ENCODE peak calls at places on chromosomes 2 and 18, in nine cellular contexts. P is left ventricle myocardium inferior, R is transverse colon, O is psoas muscle, C is neuronal stem cell, D is OCI-LY7, E is H1, Z is cardiac muscle cell, V is adipocyte. A is an unnamed sample.

GRCh38 chr2:219460424-219460926 is 25.8 kb downstream of the SPEG start:
- DNase-seq in C (peak; percentile 59), E (peak; percentile 74), R (peak; percentile 57), Z (peak; percentile 96), O (peak; percentile 90), D (no peak), V (peak; percentile 69), P (peak; percentile 77), A (no peak)

GRCh38 chr18:12256946-12257345 is 2.8 kb downstream of the CIDEA start:
- DNase-seq in V (no peak), C (no peak), R (no peak), P (no peak), O (peak; percentile 52), Z (no peak), D (no peak), E (no peak), A (no peak)

GRCh38 chr2:15533860-15534480 is 27.2 kb downstream of the NBAS start:
- DNase-seq in Z (no peak), C (no peak), R (no peak), O (no peak), E (no peak), V (no peak), D (no peak), P (no peak), A (no peak)

GRCh38 chr2:241777167-241777685 is 604 bp downstream of the GAL3ST2 start:
- DNase-seq in R (no peak), V (no peak), C (no peak), Z (no peak), P (no peak), O (no peak), D (no peak), E (peak; percentile 42), A (no peak)

GRCh38 chr2:8840475-8841091 is 3.2 kb upstream of the KIDINS220 start:
- DNase-seq in C (no peak), V (no peak), P (no peak), E (no peak), O (no peak), D (no peak), Z (no peak), R (no peak), A (no peak)

GRCh38 chr18:49899647-49900330 is 86.5 kb upstream of the ACAA2 start:
- DNase-seq in V (no peak), Z (no peak), P (no peak), E (no peak), D (no peak), O (no peak), C (no peak), R (no peak), A (peak; percentile 16)

GRCh38 chr2:219656523-219656922 is 29.1 kb downstream of the SLC4A3 start:
- DNase-seq in Z (no peak), V (no peak), D (no peak), P (no peak), O (no peak), C (no peak), E (no peak), R (no peak), A (no peak)

GRCh38 chr2:148546270-148546669 is 98.3 kb upstream of the EPC2 start:
- DNase-seq in D (no peak), Z (no peak), P (no peak), R (no peak), V (no peak), E (no peak), O (no peak), C (no peak), A (no peak)

GRCh38 chr2:67755511-67755910 is 307.3 kb downstream of the C1D start:
- DNase-seq in P (no peak), D (no peak), Z (no peak), E (no peak), C (no peak), R (no peak), V (no peak), O (no peak), A (no peak)

GRCh38 chr2:41879367-41879871 is 168.4 kb upstream of the PKDCC start:
- DNase-seq in C (no peak), O (no peak), E (no peak), V (no peak), R (no peak), D (peak; percentile 3), P (no peak), Z (peak; percentile 48), A (no peak)

GRCh38 chr2:134838143-134838620 is at the start of gene ACMSD:
- DNase-seq in P (no peak), E (no peak), D (no peak), C (no peak), V (no peak), O (no peak), Z (no peak), R (no peak), A (no peak)

DNA sequence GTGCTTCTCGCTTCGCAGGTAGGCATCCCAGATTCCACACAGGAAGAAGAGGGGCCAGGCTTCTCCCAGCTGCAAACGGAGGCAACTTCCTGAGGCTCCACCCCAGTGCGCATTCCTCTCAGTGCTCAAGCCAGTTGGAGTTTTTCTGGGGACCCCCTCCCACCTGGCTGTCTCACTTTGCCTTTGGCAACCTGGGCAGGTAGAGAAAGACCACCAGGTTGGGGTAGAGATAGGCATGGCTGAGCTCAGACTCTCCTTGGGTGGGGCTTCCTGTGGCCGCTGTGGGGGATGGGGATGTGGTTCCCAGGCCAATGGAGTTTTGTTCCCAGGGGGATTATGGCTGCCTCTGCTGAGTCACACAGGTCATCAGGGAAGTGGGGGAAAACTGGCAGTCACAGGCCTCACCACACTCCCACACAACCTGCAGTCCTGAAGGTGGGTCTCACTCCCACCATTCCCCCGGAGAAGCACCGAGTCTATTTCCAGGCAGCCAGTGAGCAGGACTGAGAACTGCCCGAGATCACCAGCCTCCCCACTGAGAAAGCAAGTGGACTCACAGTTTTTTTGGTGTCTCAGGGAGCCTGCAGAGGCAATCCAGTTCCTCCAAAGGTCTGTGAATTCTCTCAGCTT is 38.1 kb downstream of the SLC39A10 start:
- DNase-seq in E (peak; percentile 55), P (no peak), R (no peak), V (no peak), Z (no peak), O (no peak), D (no peak), C (no peak), A (no peak)
- H3K9me3 ChIP-seq in E (peaks cover 2% of the 10 kb centered on the region), P (peaks cover 42% of the 10 kb centered on the region), R (peaks cover 2% of the 10 kb centered on the region), V (peaks cover 6% of the 10 kb centered on the region), Z (no peaks in the 10 kb centered on the region), O (peaks cover 3% of the 10 kb centered on the region), D (peaks cover 5% of the 10 kb centered on the region), C (peaks cover 17% of the 10 kb centered on the region), A (no peaks in the 10 kb centered on the region)

GRCh38 chr2:172198908-172199307 is 96.2 kb upstream of the DLX2 start:
- DNase-seq in Z (no peak), D (no peak), R (no peak), O (no peak), E (no peak), C (no peak), V (no peak), P (no peak), A (no peak)

GRCh38 chr2:172198361-172198760 is 95.7 kb upstream of the DLX2 start:
- DNase-seq in D (no peak), P (no peak), V (no peak), C (no peak), E (no peak), O (no peak), Z (no peak), R (no peak), A (no peak)

GRCh38 chr2:172193331-172194089 is 90.8 kb upstream of the DLX2 start:
- DNase-seq in V (no peak), E (no peak), C (no peak), P (no peak), O (no peak), R (no peak), Z (no peak), D (no peak), A (no peak)

GRCh38 chr2:172195836-172196376 is 93.2 kb upstream of the DLX2 start:
- DNase-seq in E (no peak), V (no peak), P (no peak), C (no peak), O (no peak), D (no peak), Z (no peak), R (peak; percentile 61), A (no peak)

DNA sequence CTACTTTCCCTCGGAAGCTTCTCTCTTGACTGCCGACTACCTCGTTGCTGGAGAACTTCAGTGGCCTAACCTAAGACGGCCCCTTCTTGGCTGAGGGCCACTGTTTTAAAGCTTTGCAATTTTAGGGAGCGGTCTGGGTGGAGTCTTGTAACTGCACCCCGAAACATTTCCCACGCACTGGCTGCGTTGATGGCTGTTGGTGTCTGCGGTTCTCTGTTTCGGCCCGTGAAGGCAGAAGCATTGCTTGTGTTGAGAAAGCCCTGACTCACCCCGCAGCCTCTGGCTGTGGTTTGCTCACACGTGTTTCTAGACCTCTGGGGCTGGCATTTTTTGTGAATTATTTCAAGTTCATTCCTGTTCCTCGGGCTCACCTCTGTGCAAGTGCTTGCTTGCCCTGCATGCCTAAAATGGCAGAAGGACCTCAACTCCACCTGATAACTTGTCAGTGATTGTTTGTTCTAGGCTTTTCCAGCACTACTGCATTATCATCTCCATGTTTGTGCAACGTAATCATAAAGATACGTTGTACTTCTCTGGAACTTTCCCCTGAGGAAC is 94.1 kb upstream of the DLX2 start:
- DNase-seq in R (no peak), C (no peak), E (no peak), Z (no peak), D (no peak), O (no peak), P (no peak), V (no peak), A (peak; percentile 37)
- H3K9me3 ChIP-seq in R (peaks cover 23% of the 10 kb centered on the region), C (peaks cover 24% of the 10 kb centered on the region), E (peaks cover 25% of the 10 kb centered on the region), Z (no peaks in the 10 kb centered on the region), D (peaks cover 30% of the 10 kb centered on the region), O (peaks cover 17% of the 10 kb centered on the region), P (peaks cover 44% of the 10 kb centered on the region), V (peaks cover 20% of the 10 kb centered on the region), A (no peaks in the 10 kb centered on the region)

DNA sequence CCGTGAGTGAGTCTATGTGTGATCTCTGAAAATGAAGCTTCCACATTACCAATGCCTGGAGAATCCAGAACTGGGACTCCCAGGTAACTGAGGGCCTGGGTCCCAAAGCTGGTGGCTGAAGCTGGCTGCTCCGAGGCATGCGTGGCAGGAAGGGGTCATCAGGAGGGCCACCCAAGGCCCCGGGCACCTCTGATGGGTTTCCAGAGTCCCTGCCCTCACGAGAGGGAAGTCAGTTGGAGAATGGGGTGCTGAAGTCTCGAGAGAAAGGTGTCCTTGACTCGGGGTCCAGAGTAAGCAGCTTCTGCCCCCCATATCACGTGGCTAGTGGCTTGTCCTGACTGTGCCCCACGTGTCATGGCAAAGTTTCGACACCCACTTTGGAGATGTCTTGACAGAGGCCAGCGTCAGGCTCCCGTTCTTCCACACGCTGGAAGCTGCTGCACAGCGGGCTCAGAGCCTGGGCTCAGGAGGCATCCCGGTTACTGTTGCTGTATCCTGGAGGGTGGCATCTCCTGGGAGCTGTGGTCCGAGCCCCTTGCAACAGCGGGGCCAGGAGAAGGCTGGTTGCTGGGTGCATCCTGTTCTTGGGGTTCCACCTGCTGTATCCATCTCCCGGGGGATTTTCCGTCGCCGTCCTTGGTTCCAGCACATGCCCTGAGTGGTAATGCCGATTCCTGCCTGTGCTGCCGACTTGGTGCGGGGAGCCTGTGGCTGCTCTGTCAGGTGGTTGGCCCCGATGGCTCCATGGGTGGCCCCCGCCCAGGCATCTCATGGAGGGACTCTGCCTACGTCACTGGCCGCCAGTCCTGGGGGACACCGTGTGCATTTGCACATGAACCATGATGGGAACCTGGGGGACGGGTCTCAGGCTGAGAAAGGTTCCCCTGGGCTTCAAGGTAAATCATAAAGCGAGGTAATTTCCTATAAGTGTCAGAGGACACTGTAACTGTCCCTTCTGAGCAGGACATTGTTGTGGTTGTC is 183.3 kb upstream of the HDAC4 start:
- DNase-seq in Z (no peak), C (no peak), O (peak; percentile 49), D (no peak), R (no peak), E (no peak), V (no peak), P (no peak), A (no peak)
- H3K9me3 ChIP-seq in Z (peaks cover 2% of the 10 kb centered on the region), C (no peaks in the 10 kb centered on the region), O (no peaks in the 10 kb centered on the region), D (no peaks in the 10 kb centered on the region), R (no peaks in the 10 kb centered on the region), E (no peaks in the 10 kb centered on the region), V (peaks cover 3% of the 10 kb centered on the region), P (no peaks in the 10 kb centered on the region), A (no peaks in the 10 kb centered on the region)

GRCh38 chr18:79727211-79727610 is 47.6 kb downstream of the CTDP1 start:
- DNase-seq in D (no peak), C (no peak), E (no peak), Z (no peak), R (no peak), O (no peak), P (no peak), V (no peak), A (no peak)
- H3K9me3 ChIP-seq in D (no peaks in the 10 kb centered on the region), C (peaks cover 47% of the 10 kb centered on the region), E (peaks cover 12% of the 10 kb centered on the region), Z (no peaks in the 10 kb centered on the region), R (peaks cover 12% of the 10 kb centered on the region), O (peaks cover 9% of the 10 kb centered on the region), P (peaks cover 11% of the 10 kb centered on the region), V (peaks cover 47% of the 10 kb centered on the region), A (no peaks in the 10 kb centered on the region)

A was measured in MM.1S.